ENCODE peak calls at places on chromosomes 16 and 17, in six cellular contexts. M, A, Q, V, W and C are unnamed samples.

GRCh38 chr17:72651988-72652387 is 440.5 kb downstream of the SLC39A11 start:
- DNase-seq in W (no peak), A (no peak), M (no peak), V (no peak), Q (no peak), C (peak)

GRCh38 chr17:80931421-80932265 is 60.0 kb upstream of the CHMP6 start:
- DNase-seq in V (peak), A (peak), M (no peak), Q (no peak), W (no peak), C (no peak)

GRCh38 chr16:49855280-49855821 is 561 bp downstream of the ZNF423 start:
- DNase-seq in A (peak), W (no peak), Q (peak), V (peak), M (no peak), C (no peak)

GRCh38 chr16:85520853-85521736 is 92.0 kb upstream of the GSE1 start:
- DNase-seq in Q (no peak), V (no peak), W (no peak), A (no peak), M (no peak), C (peak)

GRCh38 chr17:46020998-46021397 is 21.9 kb downstream of the STH start:
- DNase-seq in Q (no peak), V (no peak), W (no peak), M (no peak), A (no peak), C (no peak)

GRCh38 chr17:58270476-58271290 is 10.1 kb downstream of the MPO start:
- DNase-seq in V (no peak), A (no peak), Q (no peak), M (no peak), W (no peak), C (no peak)

GRCh38 chr16:80720759-80721470 is 83.5 kb downstream of the CDYL2 start:
- DNase-seq in Q (no peak), A (no peak), V (no peak), W (no peak), M (no peak), C (no peak)

GRCh38 chr17:7001562-7001961 is 5.7 kb downstream of the ALOX12 start:
- DNase-seq in V (peak), A (peak), M (no peak), Q (peak), W (no peak), C (no peak)

GRCh38 chr17:28033972-28034714 is 8.3 kb upstream of the NLK start:
- DNase-seq in V (no peak), M (no peak), W (no peak), A (no peak), Q (no peak), C (no peak)

GRCh38 chr16:11595908-11596504 is 9.3 kb upstream of the LITAF start:
- DNase-seq in Q (no peak), W (no peak), A (no peak), V (peak), M (no peak), C (no peak)

GRCh38 chr16:10126686-10127085 is 55.5 kb downstream of the GRIN2A start:
- DNase-seq in A (no peak), V (no peak), M (no peak), Q (no peak), W (no peak), C (no peak)

GRCh38 chr17:9408381-9408780 is 167.2 kb downstream of the STX8 start:
- DNase-seq in M (no peak), W (no peak), A (no peak), Q (no peak), V (no peak), C (no peak)

GRCh38 chr17:4583796-4584124 is 569 bp upstream of the SMTNL2 start:
- DNase-seq in W (no peak), V (no peak), M (no peak), A (peak), Q (peak), C (no peak)

GRCh38 chr16:30113031-30113710 is at the start of gene GDPD3:
- DNase-seq in M (no peak), Q (no peak), W (no peak), A (peak), V (peak), C (peak)

GRCh38 chr16:67198238-67198734 is 645 bp upstream of the ELMO3 start:
- DNase-seq in V (no peak), M (no peak), W (no peak), Q (no peak), A (peak), C (no peak)

GRCh38 chr16:67544329-67544841 is 15.8 kb downstream of the RIPOR1 start:
- DNase-seq in V (no peak), Q (no peak), W (no peak), A (no peak), M (no peak), C (no peak)

GRCh38 chr17:48027322-48027981 is 10.1 kb downstream of the COPZ2 start:
- DNase-seq in A (peak), Q (no peak), M (no peak), V (peak), W (no peak), C (no peak)

GRCh38 chr17:65466547-65466946 is 94.9 kb downstream of the AXIN2 start:
- DNase-seq in W (no peak), V (no peak), A (no peak), Q (no peak), M (no peak), C (no peak)

GRCh38 chr17:4960279-4960922 is 7.2 kb downstream of the SPAG7 start:
- DNase-seq in Q (no peak), V (no peak), A (no peak), W (no peak), M (no peak), C (no peak)

GRCh38 chr17:66535611-66536010 is 233.2 kb downstream of the PRKCA start:
- DNase-seq in M (no peak), Q (no peak), A (no peak), V (no peak), W (no peak), C (no peak)

GRCh38 chr17:44942456-44942855 is 5.1 kb downstream of the KIF18B start:
- DNase-seq in W (no peak), A (no peak), M (no peak), V (no peak), Q (no peak), C (no peak)

GRCh38 chr16:87324411-87325275 is 7.5 kb upstream of the C16orf95 start:
- DNase-seq in Q (peak), A (peak), W (no peak), V (no peak), M (no peak), C (peak)

GRCh38 chr17:5838661-5839300 is 231.4 kb upstream of the WSCD1 start:
- DNase-seq in Q (peak), V (no peak), W (no peak), A (peak), M (no peak), C (no peak)

GRCh38 chr17:50922739-50923405 is 56.7 kb upstream of the TOB1 start:
- DNase-seq in M (no peak), V (no peak), A (no peak), W (no peak), Q (no peak), C (no peak)

GRCh38 chr17:6683081-6683684 is 30.0 kb downstream of the SLC13A5 start:
- DNase-seq in A (no peak), Q (no peak), V (no peak), W (no peak), M (no peak), C (peak)

GRCh38 chr16:77062878-77063566 is 128.0 kb upstream of the MON1B start:
- DNase-seq in M (no peak), V (no peak), Q (peak), W (no peak), A (peak), C (no peak)

GRCh38 chr17:31074772-31075538 is 19.8 kb upstream of the NF1 start:
- DNase-seq in W (no peak), V (no peak), A (peak), M (no peak), Q (no peak), C (no peak)

GRCh38 chr17:43377056-43377810 is 21.6 kb upstream of the ARL4D start:
- DNase-seq in W (no peak), M (no peak), Q (no peak), A (no peak), V (no peak), C (no peak)